ENCODE peak calls at places on chromosomes 11 and 22, in four cellular contexts. D is IMR-90, L is GM12878, U is K562. I is an unnamed sample.

GRCh38 chr11:94017446-94017845 is 3.7 kb upstream of the HEPHL1 start:
- DNase-seq in L (no peak), U (no peak), D (peak; percentile 29), I (no peak)

GRCh38 chr11:66867425-66868040 is 10.7 kb downstream of the LRFN4 start:
- DNase-seq in U (no peak), L (no peak), D (no peak), I (no peak)

GRCh38 chr11:109853156-109853776 is 239.9 kb upstream of the ZC3H12C start:
- DNase-seq in D (peak; percentile 87), U (peak; percentile 13), L (peak; percentile 56), I (no peak)

GRCh38 chr11:19631657-19632325 is 80.8 kb upstream of the NAV2 start:
- DNase-seq in L (no peak), D (no peak), U (no peak), I (no peak)

GRCh38 chr22:16601437-16602223 is 9.0 kb upstream of the CCT8L2 start:
- DNase-seq in D (no peak), L (no peak), U (peak; percentile 97), I (no peak)

GRCh38 chr22:38699784-38700183 is 959 bp downstream of the JOSD1 start:
- DNase-seq in D (peak; percentile 62), U (no peak), L (no peak), I (no peak)

GRCh38 chr22:41478891-41479521 is 10.1 kb downstream of the ACO2 start:
- DNase-seq in L (peak; percentile 61), U (no peak), D (peak; percentile 59), I (no peak)

GRCh38 chr22:46147471-46148267 is 2.7 kb upstream of the PPARA start:
- DNase-seq in U (no peak), L (no peak), D (no peak), I (no peak)

GRCh38 chr11:93583490-93583889 is 40.3 kb upstream of the SMCO4 start:
- DNase-seq in D (no peak), U (no peak), L (no peak), I (no peak)

GRCh38 chr22:37186228-37186996 is 1.6 kb downstream of the C1QTNF6 start:
- DNase-seq in D (peak; percentile 88), L (peak; percentile 55), U (peak; percentile 80), I (peak; percentile 68)

GRCh38 chr22:47122441-47123000 is 360.1 kb downstream of the TBC1D22A start:
- DNase-seq in U (no peak), L (no peak), D (no peak), I (no peak)

GRCh38 chr22:35230839-35231584 is 26.3 kb upstream of the HMGXB4 start:
- DNase-seq in D (no peak), L (no peak), U (no peak), I (no peak)

GRCh38 chr11:116865696-116866095 is 28.3 kb upstream of the APOA1 start:
- DNase-seq in L (no peak), U (no peak), D (peak; percentile 37), I (no peak)

DNA sequence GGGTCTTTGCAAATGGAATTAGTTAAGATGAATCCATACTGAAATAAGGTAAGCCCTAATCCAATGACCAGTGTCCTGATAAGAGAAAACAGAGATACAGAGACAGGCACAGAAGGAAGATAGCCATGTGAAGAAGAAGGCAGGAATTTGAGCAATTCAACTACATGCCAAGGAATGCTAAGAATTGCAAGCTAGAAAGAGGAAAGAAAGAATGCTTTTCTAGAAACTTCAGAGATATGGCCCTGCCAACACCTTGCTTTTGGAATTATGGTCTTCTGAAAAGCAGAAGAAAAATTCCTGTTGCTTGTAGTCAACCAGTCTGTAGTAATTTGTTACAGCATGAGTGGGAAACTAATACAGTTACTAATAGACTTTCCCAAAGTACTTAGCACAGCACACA is 111.3 kb downstream of the SLC17A6 start:
- DNase-seq in U (no peak), L (no peak), D (peak; percentile 51), I (no peak)
- TF ChIP-seq CEBPB in U (no peak), L (no peak), D (no peak), I (no peak)

GRCh38 chr11:64034411-64034811 is 1.3 kb upstream of the FLRT1 start:
- DNase-seq in D (no peak), U (peak; percentile 30), L (no peak), I (no peak)

GRCh38 chr11:64027619-64028397 is 7.9 kb upstream of the FLRT1 start:
- DNase-seq in L (no peak), U (peak; percentile 37), D (no peak), I (no peak)

GRCh38 chr11:64032050-64032449 is 3.7 kb upstream of the FLRT1 start:
- DNase-seq in D (peak; percentile 49), U (no peak), L (no peak), I (no peak)

GRCh38 chr11:64028398-64029115 is 7.2 kb upstream of the FLRT1 start:
- DNase-seq in L (no peak), U (peak; percentile 75), D (no peak), I (peak; percentile 68)

DNA sequence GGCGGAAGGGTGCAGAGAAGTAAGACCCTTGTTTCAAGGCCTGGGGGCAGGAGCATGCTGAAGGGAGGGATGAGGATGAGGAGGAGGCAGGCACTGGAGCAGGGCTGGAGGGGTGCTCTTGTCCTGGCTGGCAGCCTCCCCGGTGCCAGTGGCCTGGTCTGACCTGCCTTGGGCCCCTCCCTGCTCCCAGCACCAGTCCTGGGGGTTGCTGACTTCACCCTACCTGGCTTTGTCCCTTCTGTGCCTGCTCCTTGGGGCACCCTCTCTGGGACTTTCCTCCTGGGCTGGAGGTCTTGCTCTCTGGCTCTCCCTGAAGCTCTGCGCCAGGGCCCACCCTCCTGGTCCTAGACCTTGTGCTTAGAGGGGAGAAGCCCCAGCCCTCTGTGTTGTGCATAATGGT is 4.7 kb upstream of the FLRT1 start:
- DNase-seq in L (no peak), D (no peak), U (no peak), I (no peak)
- TF ChIP-seq CHD1 in L (no peak), D (no peak), U (no peak), I (no peak)

GRCh38 chr22:23179381-23180294 is 671 bp upstream of the BCR start:
- DNase-seq in D (no peak), L (no peak), U (no peak), I (no peak)
- TF ChIP-seq CEBPB in D (no peak), L (no peak), U (no peak), I (no peak)

DNA sequence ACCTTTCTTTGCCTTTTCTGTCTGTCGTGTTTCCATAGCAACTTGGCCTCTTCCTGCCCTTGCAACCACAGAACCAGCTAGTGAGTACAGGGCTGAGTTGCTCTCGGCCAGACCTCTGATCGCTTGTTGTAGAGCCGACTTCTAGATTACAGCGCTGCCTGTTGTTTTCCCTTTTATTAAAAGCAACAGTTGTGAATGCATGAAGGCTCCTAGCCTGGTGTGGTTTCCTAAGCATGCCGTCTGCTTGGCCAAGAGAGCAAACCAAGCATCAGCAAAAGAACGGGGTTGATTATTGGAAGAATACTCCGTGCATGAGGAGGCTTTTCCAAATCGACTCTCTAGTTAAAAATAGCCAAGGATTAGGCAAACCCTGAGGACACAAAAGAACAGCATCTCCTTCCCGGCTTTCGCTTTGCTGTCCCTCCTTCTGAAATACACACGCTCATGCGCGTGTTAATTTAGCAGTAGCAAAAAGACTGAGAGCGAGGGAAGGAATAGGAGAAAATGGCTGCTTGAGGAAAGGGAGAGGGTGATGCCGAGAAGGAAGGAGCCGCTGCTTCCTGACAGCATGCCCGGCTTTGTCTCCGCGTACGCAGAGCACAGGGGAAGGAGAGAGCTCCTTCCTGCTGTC is 71.5 kb upstream of the TTC12 start:
- DNase-seq in L (no peak), D (peak; percentile 9), U (no peak), I (no peak)
- TF ChIP-seq CHD1 in L (no peak), D (no peak), U (no peak), I (no peak)

DNA sequence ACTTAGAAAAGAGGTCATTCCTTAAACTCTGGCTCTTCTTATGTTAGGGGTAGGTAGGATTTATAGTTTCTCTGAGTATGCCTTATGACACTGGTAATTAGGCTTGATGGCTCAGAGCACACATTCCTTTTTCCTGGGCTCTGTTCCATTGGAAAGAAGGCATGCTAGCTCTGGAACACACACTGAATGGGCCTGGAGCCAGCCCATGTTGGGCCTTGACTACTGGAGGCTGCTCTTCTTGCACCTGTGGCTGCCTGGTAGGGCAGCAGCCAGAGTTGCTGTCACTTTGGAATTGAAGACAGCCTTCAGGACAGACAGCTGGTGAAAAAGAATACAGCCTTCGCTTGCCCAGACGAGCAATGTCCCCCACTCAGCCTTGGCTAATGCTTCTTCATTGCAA is 18.2 kb downstream of the MCAM start:
- DNase-seq in D (no peak), U (no peak), L (no peak), I (no peak)
- TF ChIP-seq CEBPB in D (no peak), U (no peak), L (no peak), I (no peak)

DNA sequence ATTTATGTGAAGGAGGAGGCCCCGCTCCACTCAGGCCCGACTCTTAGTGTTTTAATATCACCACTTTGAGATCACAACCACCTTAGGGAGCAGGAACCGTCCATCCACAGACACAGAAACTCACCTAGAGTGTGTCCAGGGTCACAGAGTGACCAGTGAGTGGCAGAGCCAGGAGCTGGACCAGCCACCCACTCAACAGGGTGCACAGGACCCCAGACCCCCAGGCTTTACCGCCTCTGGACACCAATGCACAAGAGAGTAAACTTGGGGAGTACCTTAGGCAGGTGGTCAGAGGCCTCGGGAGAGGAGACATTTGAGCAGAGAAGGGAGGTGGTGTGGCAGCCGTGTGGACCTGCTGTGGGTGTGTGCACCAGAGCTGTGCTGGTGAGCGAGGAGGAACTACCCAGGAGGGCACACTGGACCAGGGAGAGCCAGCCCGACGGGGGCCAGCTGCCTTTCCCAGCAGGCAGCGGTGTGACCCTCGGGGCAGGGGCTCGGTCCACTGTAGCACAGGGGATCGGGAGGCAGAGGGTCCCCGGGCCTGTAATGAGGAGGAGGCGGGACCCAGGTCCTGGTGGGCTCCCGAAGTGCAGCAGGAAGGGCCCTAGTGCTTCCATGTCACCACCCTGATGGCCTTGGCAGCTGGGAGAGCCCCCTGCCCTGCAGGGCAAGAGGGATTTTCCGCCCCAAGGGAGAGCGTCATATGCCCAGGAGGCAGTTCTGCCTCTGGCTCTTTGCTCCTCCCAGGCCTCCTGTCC is 7.6 kb upstream of the NLRP6 start:
- DNase-seq in D (no peak), L (no peak), U (no peak), I (no peak)
- TF ChIP-seq CHD1 in D (no peak), L (no peak), U (no peak), I (no peak)

DNA sequence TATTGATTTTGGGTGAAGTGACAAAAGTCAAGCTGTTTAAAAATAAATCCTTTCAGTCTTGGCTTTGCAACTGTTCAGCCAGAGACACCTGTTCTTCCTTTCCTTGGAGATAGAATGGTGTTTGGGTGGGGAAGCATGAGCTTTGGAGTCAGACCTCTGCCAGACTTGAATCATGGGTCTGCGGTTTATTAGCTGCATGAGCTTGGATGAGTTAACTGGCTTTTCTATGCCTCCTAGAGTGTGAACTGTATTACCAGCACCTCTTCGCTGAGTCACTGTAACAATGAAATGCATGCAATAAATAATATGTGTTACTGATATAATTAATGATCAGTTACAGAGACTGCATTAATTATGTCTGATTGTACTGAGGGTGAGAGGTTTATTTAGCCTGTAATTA is 13.5 kb upstream of the MYEOV start:
- DNase-seq in U (no peak), L (no peak), D (peak; percentile 27), I (no peak)
- TF ChIP-seq CEBPB in U (no peak), L (no peak), D (no peak), I (no peak)

GRCh38 chr11:70112017-70112434 is 33.9 kb downstream of the ANO1 start:
- DNase-seq in U (no peak), L (no peak), D (no peak), I (no peak)
- TF ChIP-seq CHD1 in U (no peak), L (no peak), D (no peak), I (no peak)

I was measured in H1.